ENCODE peak calls at places on chromosome 3, in nine cellular contexts. Q, O, X, H, C, B, U, I and Y are unnamed samples.

GRCh38 chr3:130648293-130648692 is 98.3 kb downstream of the PIK3R4 start:
- DNase-seq in Q (no peak), O (no peak), X (no peak), H (no peak), C (no peak), B (no peak), U (no peak), I (no peak), Y (no peak)

GRCh38 chr3:8741581-8742355 is 8.2 kb downstream of the CAV3 start:
- DNase-seq in Q (no peak), O (peak; percentile 82), X (no peak), H (no peak), C (no peak), B (no peak), U (peak; percentile 65), I (peak; percentile 91), Y (peak; percentile 87)

GRCh38 chr3:13022348-13023250 is 50.6 kb downstream of the IQSEC1 start:
- DNase-seq in Q (no peak), O (peak; percentile 91), X (no peak), H (no peak), C (no peak), B (no peak), U (peak; percentile 33), I (peak; percentile 85), Y (peak; percentile 86)

GRCh38 chr3:46070458-46071136 is 43.3 kb upstream of the XCR1 start:
- DNase-seq in Q (no peak), O (no peak), X (no peak), H (no peak), C (no peak), B (no peak), U (no peak), I (no peak), Y (no peak)

GRCh38 chr3:136954246-136954645 is 3.5 kb upstream of the IL20RB start:
- DNase-seq in Q (no peak), O (no peak), X (no peak), H (no peak), C (no peak), B (no peak), U (no peak), I (no peak), Y (peak; percentile 53)

GRCh38 chr3:76698136-76698535 is 341.8 kb upstream of the ROBO2 start:
- DNase-seq in Q (no peak), O (no peak), X (no peak), H (no peak), C (no peak), B (no peak), U (no peak), I (no peak), Y (no peak)

GRCh38 chr3:31105438-31106077 is 211.1 kb upstream of the GADL1 start:
- DNase-seq in Q (no peak), O (peak; percentile 96), X (peak; percentile 17), H (no peak), C (no peak), B (no peak), U (peak; percentile 79), I (peak; percentile 88), Y (peak; percentile 98)

GRCh38 chr3:183502237-183502636 is 53.3 kb downstream of the KLHL6 start:
- DNase-seq in Q (no peak), O (no peak), X (no peak), H (no peak), C (no peak), B (no peak), U (no peak), I (no peak), Y (no peak)

GRCh38 chr3:187736418-187736871 is 8.8 kb downstream of the BCL6 start:
- DNase-seq in Q (peak; percentile 26), O (peak; percentile 62), X (no peak), H (no peak), C (no peak), B (no peak), U (no peak), I (peak; percentile 76), Y (peak; percentile 90)

GRCh38 chr3:10140996-10141546 is 507 bp upstream of the VHL start:
- DNase-seq in Q (no peak), O (no peak), X (no peak), H (peak; percentile 6), C (no peak), B (no peak), U (no peak), I (no peak), Y (no peak)

GRCh38 chr3:25151497-25151896 is 276.6 kb upstream of the RARB start:
- DNase-seq in Q (no peak), O (no peak), X (no peak), H (no peak), C (peak; percentile 13), B (no peak), U (no peak), I (peak; percentile 35), Y (no peak)

GRCh38 chr3:46617941-46618340 is 5.6 kb downstream of the FAM240A start:
- DNase-seq in Q (no peak), O (no peak), X (no peak), H (no peak), C (no peak), B (no peak), U (no peak), I (no peak), Y (no peak)

GRCh38 chr3:113532698-113533533 is 561 bp downstream of the SIDT1 start:
- DNase-seq in Q (no peak), O (peak; percentile 3), X (peak; percentile 34), H (peak; percentile 36), C (peak; percentile 42), B (no peak), U (no peak), I (no peak), Y (no peak)

GRCh38 chr3:52257911-52258310 is 12.4 kb downstream of the PPM1M start:
- DNase-seq in Q (no peak), O (no peak), X (no peak), H (no peak), C (no peak), B (no peak), U (no peak), I (peak; percentile 30), Y (no peak)

GRCh38 chr3:9500108-9501050 is 53.2 kb downstream of the LHFPL4 start:
- DNase-seq in Q (no peak), O (peak; percentile 52), X (peak; percentile 57), H (peak; percentile 84), C (peak; percentile 96), B (no peak), U (no peak), I (peak; percentile 69), Y (peak; percentile 56)

GRCh38 chr3:32813180-32813579 is 4.6 kb upstream of the TRIM71 start:
- DNase-seq in Q (no peak), O (no peak), X (no peak), H (no peak), C (no peak), B (no peak), U (no peak), I (no peak), Y (no peak)

GRCh38 chr3:42210731-42211130 is 55.3 kb downstream of the CCK start:
- DNase-seq in Q (no peak), O (no peak), X (no peak), H (no peak), C (no peak), B (no peak), U (no peak), I (no peak), Y (no peak)

GRCh38 chr3:149494022-149494758 is 19.7 kb downstream of the TM4SF4 start:
- DNase-seq in Q (no peak), O (peak; percentile 75), X (peak; percentile 19), H (peak; percentile 80), C (peak; percentile 79), B (no peak), U (peak; percentile 55), I (peak; percentile 89), Y (peak; percentile 77)

GRCh38 chr3:145698749-145699148 is 462.2 kb downstream of the PLOD2 start:
- DNase-seq in Q (no peak), O (no peak), X (no peak), H (no peak), C (no peak), B (no peak), U (no peak), I (no peak), Y (no peak)

GRCh38 chr3:359672-360071 is 163.1 kb downstream of the CHL1 start:
- DNase-seq in Q (no peak), O (no peak), X (no peak), H (no peak), C (no peak), B (no peak), U (no peak), I (no peak), Y (no peak)

GRCh38 chr3:115401298-115401697 is 222.0 kb upstream of the GAP43 start:
- DNase-seq in Q (no peak), O (peak; percentile 93), X (no peak), H (no peak), C (no peak), B (no peak), U (no peak), I (peak; percentile 91), Y (peak; percentile 86)

GRCh38 chr3:113660458-113660857 is 36.0 kb downstream of the USF3 start:
- DNase-seq in Q (no peak), O (no peak), X (no peak), H (no peak), C (no peak), B (no peak), U (no peak), I (no peak), Y (no peak)

GRCh38 chr3:124526601-124527000 is 203.7 kb upstream of the UMPS start:
- DNase-seq in Q (no peak), O (no peak), X (no peak), H (no peak), C (no peak), B (no peak), U (no peak), I (no peak), Y (no peak)

GRCh38 chr3:196134691-196135090 is 52.8 kb upstream of the TFRC start:
- DNase-seq in Q (no peak), O (no peak), X (no peak), H (no peak), C (no peak), B (no peak), U (no peak), I (no peak), Y (no peak)

GRCh38 chr3:55824406-55824805 is 337.3 kb upstream of the WNT5A start:
- DNase-seq in Q (no peak), O (no peak), X (no peak), H (no peak), C (no peak), B (no peak), U (no peak), I (no peak), Y (no peak)

GRCh38 chr3:187027531-187027936 is 97.2 kb downstream of the ST6GAL1 start:
- DNase-seq in Q (no peak), O (no peak), X (peak; percentile 63), H (no peak), C (no peak), B (no peak), U (no peak), I (no peak), Y (no peak)

GRCh38 chr3:15804553-15805095 is 6.8 kb upstream of the ANKRD28 start:
- DNase-seq in Q (no peak), O (no peak), X (no peak), H (no peak), C (no peak), B (no peak), U (no peak), I (no peak), Y (no peak)

GRCh38 chr3:37262816-37263393 is 88.5 kb upstream of the LRRFIP2 start:
- DNase-seq in Q (no peak), O (peak; percentile 15), X (no peak), H (no peak), C (no peak), B (no peak), U (no peak), I (no peak), Y (peak; percentile 47)

GRCh38 chr3:171461087-171461917 is 1.1 kb upstream of the TNIK start:
- DNase-seq in Q (peak; percentile 63), O (peak; percentile 52), X (peak; percentile 34), H (no peak), C (no peak), B (no peak), U (no peak), I (peak; percentile 65), Y (no peak)

GRCh38 chr3:105356988-105357387 is 9.7 kb upstream of the ALCAM start:
- DNase-seq in Q (peak; percentile 41), O (no peak), X (no peak), H (no peak), C (no peak), B (no peak), U (no peak), I (no peak), Y (no peak)

GRCh38 chr3:150783920-150784746 is 21.2 kb upstream of the SIAH2 start:
- DNase-seq in Q (no peak), O (no peak), X (no peak), H (no peak), C (no peak), B (no peak), U (no peak), I (no peak), Y (peak; percentile 18)